ENCODE peak calls at places on chromosomes 16 and 17, in seven cellular contexts. D, G, P, L, F, E and Z are unnamed samples.

GRCh38 chr16:51404386-51404785 is 253.3 kb upstream of the SALL1 start:
- DNase-seq in D (no peak), G (no peak), P (no peak), L (no peak), F (no peak), E (no peak), Z (no peak)

GRCh38 chr16:23518435-23518891 is 8.2 kb upstream of the GGA2 start:
- DNase-seq in D (peak), G (peak), P (no peak), L (no peak), F (no peak), E (no peak), Z (peak)

GRCh38 chr16:51951668-51952298 is 595.2 kb downstream of the TOX3 start:
- DNase-seq in D (no peak), G (no peak), P (no peak), L (no peak), F (no peak), E (no peak), Z (no peak)

GRCh38 chr17:8465381-8466158 is 29.9 kb downstream of the NDEL1 start:
- DNase-seq in D (no peak), G (no peak), P (no peak), L (no peak), F (no peak), E (no peak), Z (no peak)

GRCh38 chr17:14372905-14373559 is 72.2 kb downstream of the HS3ST3B1 start:
- DNase-seq in D (no peak), G (no peak), P (no peak), L (no peak), F (no peak), E (no peak), Z (no peak)

GRCh38 chr17:37802712-37803416 is 58.0 kb upstream of the HNF1B start:
- DNase-seq in D (peak), G (no peak), P (peak), L (peak), F (no peak), E (no peak), Z (no peak)

GRCh38 chr17:7448461-7448860 is 3.6 kb downstream of the CHRNB1 start:
- DNase-seq in D (no peak), G (peak), P (no peak), L (no peak), F (no peak), E (no peak), Z (no peak)

GRCh38 chr16:86667035-86667434 is 88.7 kb downstream of the FOXL1 start:
- DNase-seq in D (no peak), G (no peak), P (no peak), L (no peak), F (no peak), E (no peak), Z (no peak)

GRCh38 chr17:59762826-59763374 is 55.4 kb downstream of the VMP1 start:
- DNase-seq in D (no peak), G (no peak), P (no peak), L (no peak), F (no peak), E (no peak), Z (no peak)

GRCh38 chr16:28984619-28985135 is at the start of gene LAT:
- DNase-seq in D (no peak), G (no peak), P (no peak), L (no peak), F (no peak), E (no peak), Z (no peak)

GRCh38 chr16:57528499-57529323 is 7.7 kb downstream of the CCDC102A start:
- DNase-seq in D (no peak), G (no peak), P (no peak), L (no peak), F (no peak), E (peak), Z (no peak)

GRCh38 chr17:29722411-29723198 is 99.9 kb upstream of the CORO6 start:
- DNase-seq in D (peak), G (peak), P (peak), L (no peak), F (peak), E (peak), Z (no peak)

GRCh38 chr17:68792873-68793272 is 162.3 kb downstream of the ABCA8 start:
- DNase-seq in D (no peak), G (no peak), P (no peak), L (no peak), F (no peak), E (no peak), Z (no peak)

GRCh38 chr16:57998484-57998883 is 2.0 kb downstream of the ZNF319 start:
- DNase-seq in D (no peak), G (no peak), P (no peak), L (peak), F (no peak), E (no peak), Z (no peak)

GRCh38 chr16:3766177-3766576 is 48.9 kb upstream of the TRAP1 start:
- DNase-seq in D (no peak), G (no peak), P (no peak), L (no peak), F (no peak), E (no peak), Z (no peak)

GRCh38 chr17:64488301-64488700 is 8.6 kb downstream of the POLG2 start:
- DNase-seq in D (no peak), G (no peak), P (no peak), L (no peak), F (no peak), E (no peak), Z (no peak)

GRCh38 chr17:3768341-3768740 is 32.6 kb downstream of the ITGAE start:
- DNase-seq in D (no peak), G (no peak), P (no peak), L (no peak), F (no peak), E (no peak), Z (no peak)